ENCODE peak calls at places on chromosomes 4 and X, in six cellular contexts. H is activated gamma-delta T cell treated with anti-CD3 and anti-CD28 coated beads, Interleukin-2, amount 50 U/mL, for 16 hours; T is activated T-cell treated with anti-CD3 and anti-CD28 coated beads, Interleukin-2, amount 50 U/mL, for 24 hours; J is cardiac muscle cell; G is right atrium auricular region; A is iPS-NIHi11. X is an unnamed sample.
A peak's percentile ranks its signal among the peaks of the same experiment; 100 is the strongest.

GRCh38 chrX:123138473-123138872 is 45.6 kb upstream of the GRIA3 start:
- DNase-seq in J (no peak), H (no peak), T (no peak), G (no peak), A (no peak), X (peak; percentile 75)

GRCh38 chrX:48703642-48704481 is 7.3 kb downstream of the SUV39H1 start:
- DNase-seq in A (no peak), G (no peak), T (no peak), H (no peak), J (peak; percentile 59), X (peak; percentile 17)

GRCh38 chrX:38668788-38669187 is 107.4 kb downstream of the TSPAN7 start:
- DNase-seq in G (no peak), J (no peak), T (no peak), H (no peak), A (no peak), X (no peak)

GRCh38 chrX:15530318-15530717 is 29.7 kb downstream of the BMX start:
- DNase-seq in G (no peak), H (no peak), A (no peak), T (no peak), J (no peak), X (no peak)

GRCh38 chrX:346034-346813 is 27.6 kb upstream of the GTPBP6 start:
- DNase-seq in J (no peak), G (no peak), H (no peak), T (no peak), A (no peak), X (no peak)

GRCh38 chr4:186810613-186811150 is 87.0 kb upstream of the FAT1 start:
- DNase-seq in H (no peak), J (no peak), T (no peak), G (no peak), A (no peak), X (no peak)

GRCh38 chr4:182724414-182724813 is 192.8 kb downstream of the DCTD start:
- DNase-seq in J (no peak), G (no peak), A (no peak), T (no peak), H (no peak), X (peak; percentile 8)

GRCh38 chr4:151489462-151490203 is 80.7 kb downstream of the FHIP1A start:
- DNase-seq in H (no peak), T (no peak), A (peak; percentile 50), J (no peak), G (no peak), X (no peak)

GRCh38 chrX:143571521-143571920 is 54.2 kb upstream of the SPANXN3 start:
- DNase-seq in A (no peak), G (no peak), H (no peak), T (no peak), J (no peak), X (no peak)

GRCh38 chrX:2502668-2503519 is 2.1 kb upstream of the DHRSX start:
- DNase-seq in A (no peak), J (no peak), H (no peak), T (no peak), G (no peak), X (no peak)

GRCh38 chr4:6188687-6189305 is 11.6 kb downstream of the JAKMIP1 start:
- DNase-seq in T (no peak), H (no peak), J (no peak), A (no peak), G (no peak), X (no peak)

GRCh38 chrX:12791253-12792228 is at the start of gene PRPS2:
- DNase-seq in G (no peak), T (peak; percentile 81), A (peak; percentile 87), J (peak; percentile 47), H (peak; percentile 44), X (peak; percentile 36)

GRCh38 chrX:42751573-42751972 is 26.4 kb downstream of the PPP1R2C start:
- DNase-seq in A (no peak), H (no peak), J (no peak), T (no peak), G (no peak), X (peak; percentile 80)

GRCh38 chrX:40299028-40299479 is 201.3 kb upstream of the BCOR start:
- DNase-seq in J (peak; percentile 71), H (no peak), A (peak; percentile 37), G (no peak), T (no peak), X (no peak)

GRCh38 chr4:23590431-23590830 is 299.4 kb downstream of the PPARGC1A start:
- DNase-seq in J (no peak), T (no peak), G (no peak), A (no peak), H (no peak), X (no peak)

GRCh38 chr4:76836860-76837564 is 60.9 kb downstream of the SOWAHB start:
- DNase-seq in T (no peak), G (no peak), A (no peak), J (no peak), H (no peak), X (peak; percentile 34)

GRCh38 chr4:67080158-67080557 is 465.1 kb downstream of the CENPC start:
- DNase-seq in A (no peak), G (no peak), T (no peak), J (no peak), H (no peak), X (no peak)

GRCh38 chrX:145818522-145819075 is 970 bp downstream of the SLITRK2 start:
- DNase-seq in H (no peak), T (no peak), A (no peak), J (no peak), G (no peak), X (no peak)

GRCh38 chr4:40559585-40560465 is 69.8 kb downstream of the RBM47 start:
- DNase-seq in H (no peak), J (no peak), T (no peak), A (no peak), G (no peak), X (no peak)

GRCh38 chr4:172153694-172154093 is 340.5 kb downstream of the GALNTL6 start:
- DNase-seq in G (no peak), H (no peak), J (peak; percentile 11), T (no peak), A (no peak), X (no peak)

GRCh38 chrX:139563251-139563650 is 32.7 kb downstream of the F9 start:
- DNase-seq in T (no peak), G (no peak), A (no peak), H (no peak), J (no peak), X (peak; percentile 65)

GRCh38 chr4:95549246-95550138 is 719 bp upstream of the UNC5C start:
- DNase-seq in G (peak; percentile 81), H (no peak), J (peak; percentile 78), T (peak; percentile 37), A (peak; percentile 55), X (peak; percentile 68)

GRCh38 chr4:86771141-86771540 is 78.0 kb downstream of the SLC10A6 start:
- DNase-seq in A (no peak), J (no peak), G (no peak), H (no peak), T (no peak), X (no peak)

GRCh38 chrX:150032742-150033141 is 94.5 kb upstream of the EOLA2 start:
- DNase-seq in J (no peak), A (no peak), T (no peak), H (no peak), G (no peak), X (peak; percentile 62)

GRCh38 chr4:41359069-41359769 is 102.5 kb downstream of the UCHL1 start:
- DNase-seq in T (no peak), A (peak; percentile 76), G (no peak), H (no peak), J (no peak), X (no peak)

GRCh38 chr4:80142396-80143304 is 54.7 kb upstream of the PRDM8 start:
- DNase-seq in H (no peak), A (no peak), G (no peak), J (no peak), T (no peak), X (no peak)

GRCh38 chrX:53320543-53321215 is 39.3 kb upstream of the IQSEC2 start:
- DNase-seq in T (peak; percentile 34), G (no peak), A (peak; percentile 26), H (no peak), J (peak; percentile 16), X (no peak)

GRCh38 chrX:68832516-68833447 is 4.0 kb downstream of the EFNB1 start:
- DNase-seq in G (peak; percentile 46), J (no peak), A (no peak), T (peak; percentile 19), H (no peak), X (no peak)

GRCh38 chr4:118032691-118033090 is 1.6 kb upstream of the NDST3 start:
- DNase-seq in T (no peak), J (no peak), H (no peak), A (peak; percentile 39), G (no peak), X (peak; percentile 63)

GRCh38 chr4:66840178-66840577 is 705.1 kb downstream of the CENPC start:
- DNase-seq in G (no peak), H (no peak), J (no peak), A (no peak), T (no peak), X (no peak)

X was measured in fibroblast of lung.